ENCODE peak calls at places on chromosomes 3 and 15, in four cellular contexts. One of them, this sample, is unnamed.

GRCh38 chr15:94503293-94503692 is 271.9 kb downstream of the MCTP2 start:
- DNase-seq in AG09309: no peak
- DNase-seq in epithelial cell of esophagus: no peak
- DNase-seq in AG04449: no peak
- DNase-seq in this sample: no peak

GRCh38 chr3:54827766-54828165 is 100.1 kb downstream of the LRTM1 start:
- DNase-seq in AG09309: no peak
- DNase-seq in epithelial cell of esophagus: no peak
- DNase-seq in AG04449: no peak
- DNase-seq in this sample: no peak

GRCh38 chr3:9340450-9341009 is 22.3 kb upstream of the THUMPD3 start:
- DNase-seq in AG09309: peak; percentile 52
- DNase-seq in epithelial cell of esophagus: peak; percentile 64
- DNase-seq in AG04449: no peak
- DNase-seq in this sample: no peak

GRCh38 chr3:156674911-156675743 is 737 bp downstream of the TIPARP start:
- DNase-seq in AG09309: no peak
- DNase-seq in epithelial cell of esophagus: peak; percentile 36
- DNase-seq in AG04449: no peak
- DNase-seq in this sample: peak; percentile 72

GRCh38 chr3:130892759-130893239 is 1.1 kb upstream of the ATP2C1 start:
- DNase-seq in AG09309: peak; percentile 44
- DNase-seq in epithelial cell of esophagus: peak; percentile 87
- DNase-seq in AG04449: no peak
- DNase-seq in this sample: no peak

GRCh38 chr3:70264122-70264780 is 48.2 kb downstream of the MDFIC2 start:
- DNase-seq in AG09309: no peak
- DNase-seq in epithelial cell of esophagus: peak; percentile 74
- DNase-seq in AG04449: no peak
- DNase-seq in this sample: no peak

GRCh38 chr3:98596902-98597500 is 3.6 kb upstream of the CPOX start:
- DNase-seq in AG09309: no peak
- DNase-seq in epithelial cell of esophagus: peak; percentile 40
- DNase-seq in AG04449: no peak
- DNase-seq in this sample: no peak

GRCh38 chr3:45214061-45214680 is 11.9 kb downstream of the TMEM158 start:
- DNase-seq in AG09309: no peak
- DNase-seq in epithelial cell of esophagus: no peak
- DNase-seq in AG04449: no peak
- DNase-seq in this sample: no peak

GRCh38 chr3:38146504-38146903 is 8.0 kb downstream of the MYD88 start:
- DNase-seq in AG09309: no peak
- DNase-seq in epithelial cell of esophagus: no peak
- DNase-seq in AG04449: no peak
- DNase-seq in this sample: no peak

GRCh38 chr3:30538787-30539186 is 67.6 kb upstream of the TGFBR2 start:
- DNase-seq in AG09309: peak; percentile 67
- DNase-seq in epithelial cell of esophagus: peak; percentile 76
- DNase-seq in AG04449: peak; percentile 54
- DNase-seq in this sample: no peak

GRCh38 chr3:112639451-112640332 is 1.3 kb downstream of the CCDC80 start:
- DNase-seq in AG09309: no peak
- DNase-seq in epithelial cell of esophagus: no peak
- DNase-seq in AG04449: no peak
- DNase-seq in this sample: no peak

GRCh38 chr15:29570931-29571727 is 251.1 kb downstream of the TJP1 start:
- DNase-seq in AG09309: no peak
- DNase-seq in epithelial cell of esophagus: peak; percentile 36
- DNase-seq in AG04449: no peak
- DNase-seq in this sample: no peak

GRCh38 chr3:10557783-10558373 is 52.5 kb upstream of the ATP2B2 start:
- DNase-seq in AG09309: no peak
- DNase-seq in epithelial cell of esophagus: peak; percentile 62
- DNase-seq in AG04449: no peak
- DNase-seq in this sample: no peak

GRCh38 chr3:107524214-107525100 is 1.7 kb downstream of the BBX start:
- DNase-seq in AG09309: no peak
- DNase-seq in epithelial cell of esophagus: peak; percentile 47
- DNase-seq in AG04449: no peak
- DNase-seq in this sample: peak; percentile 58

GRCh38 chr3:173841334-173841733 is 443.8 kb downstream of the NLGN1 start:
- DNase-seq in AG09309: no peak
- DNase-seq in epithelial cell of esophagus: no peak
- DNase-seq in AG04449: no peak
- DNase-seq in this sample: no peak
- H3K4me3 ChIP-seq in AG09309: no peak overlapping the region
- H3K4me3 ChIP-seq in epithelial cell of esophagus: no peak overlapping the region
- H3K4me3 ChIP-seq in AG04449: no peak overlapping the region
- H3K4me3 ChIP-seq in this sample: no peak overlapping the region

GRCh38 chr3:177451940-177452484 is 254.7 kb upstream of the TBL1XR1 start:
- DNase-seq in AG09309: no peak
- DNase-seq in epithelial cell of esophagus: peak; percentile 79
- DNase-seq in AG04449: peak; percentile 44
- DNase-seq in this sample: no peak

GRCh38 chr3:177448987-177449975 is 252.0 kb upstream of the TBL1XR1 start:
- DNase-seq in AG09309: no peak
- DNase-seq in epithelial cell of esophagus: peak; percentile 100
- DNase-seq in AG04449: no peak
- DNase-seq in this sample: no peak

GRCh38 chr3:177452487-177452886 is 255.2 kb upstream of the TBL1XR1 start:
- DNase-seq in AG09309: no peak
- DNase-seq in epithelial cell of esophagus: peak; percentile 99
- DNase-seq in AG04449: no peak
- DNase-seq in this sample: no peak

GRCh38 chr3:177453087-177453844 is 256.0 kb upstream of the TBL1XR1 start:
- DNase-seq in AG09309: no peak
- DNase-seq in epithelial cell of esophagus: no peak
- DNase-seq in AG04449: no peak
- DNase-seq in this sample: no peak

DNA sequence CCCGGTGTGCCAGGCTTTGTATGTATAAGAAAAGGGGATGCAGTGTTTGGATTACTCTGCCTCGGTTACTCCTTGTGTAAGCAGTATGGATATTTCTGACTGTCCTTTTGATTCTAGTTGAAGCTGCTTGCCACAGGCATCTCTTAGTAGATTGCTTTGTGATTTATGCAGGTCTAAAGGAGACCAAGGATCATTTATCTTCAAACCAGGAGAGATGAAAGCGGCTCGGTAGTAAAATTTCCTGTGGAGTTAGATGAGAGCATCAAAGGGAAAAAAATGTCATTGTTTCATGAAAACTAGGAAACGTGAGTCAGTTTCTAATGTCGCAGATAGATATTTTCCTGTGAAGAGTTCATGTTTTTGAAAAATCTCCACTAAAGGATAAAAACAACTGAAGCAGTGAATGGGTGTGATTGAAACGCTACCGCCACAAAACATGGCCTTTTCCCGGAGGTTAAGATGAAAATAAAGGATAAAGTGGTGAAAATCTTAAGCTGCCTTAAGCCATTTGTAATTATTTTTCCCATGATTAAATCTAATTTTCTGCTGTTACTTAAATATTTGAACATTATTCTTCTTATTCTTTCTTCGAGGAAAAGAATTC is 254.1 kb upstream of the TBL1XR1 start:
- DNase-seq in AG09309: no peak
- DNase-seq in epithelial cell of esophagus: peak; percentile 16
- DNase-seq in AG04449: no peak
- DNase-seq in this sample: no peak
- H3K4me3 ChIP-seq in AG09309: no peak overlapping the region
- H3K4me3 ChIP-seq in epithelial cell of esophagus: no peak overlapping the region
- H3K4me3 ChIP-seq in AG04449: no peak overlapping the region
- H3K4me3 ChIP-seq in this sample: no peak overlapping the region

DNA sequence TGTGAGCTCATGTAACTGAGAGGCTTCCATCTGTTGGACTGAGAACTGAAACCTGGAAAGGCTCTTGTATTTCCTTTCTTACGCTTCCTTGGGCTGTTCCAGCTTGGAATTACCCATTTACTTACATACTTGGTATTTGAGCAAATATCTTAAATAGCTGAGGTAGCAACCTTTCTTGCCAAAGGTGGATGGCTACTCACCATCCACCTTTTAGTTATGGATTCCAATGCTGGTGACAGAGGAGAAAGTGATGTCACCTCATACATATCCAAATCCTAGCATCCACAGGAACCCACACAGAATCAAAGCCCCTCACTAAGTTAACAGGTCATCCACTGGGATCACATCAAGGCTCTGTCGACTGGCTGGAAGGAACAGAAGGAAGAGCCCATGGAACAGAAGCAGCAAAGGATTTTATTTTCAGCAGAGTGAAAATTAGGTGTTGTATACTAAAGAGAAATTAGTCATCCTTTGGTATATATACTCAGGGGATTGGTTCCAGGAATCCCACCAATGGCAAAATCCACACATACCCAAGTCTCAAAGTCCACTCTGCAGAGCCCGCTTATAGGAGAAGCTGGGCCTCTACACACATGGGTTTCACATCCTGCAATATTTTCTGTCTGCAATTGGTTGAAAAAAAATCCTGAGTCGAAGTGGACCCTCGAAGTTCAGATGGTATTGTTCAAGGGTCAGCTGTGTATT is 20.7 kb downstream of the VGLL4 start:
- DNase-seq in AG09309: no peak
- DNase-seq in epithelial cell of esophagus: no peak
- DNase-seq in AG04449: no peak
- DNase-seq in this sample: no peak
- H3K4me3 ChIP-seq in AG09309: no peak overlapping the region
- H3K4me3 ChIP-seq in epithelial cell of esophagus: no peak overlapping the region
- H3K4me3 ChIP-seq in AG04449: no peak overlapping the region
- H3K4me3 ChIP-seq in this sample: no peak overlapping the region

GRCh38 chr3:24137354-24137753 is 192.3 kb downstream of the NR1D2 start:
- DNase-seq in AG09309: no peak
- DNase-seq in epithelial cell of esophagus: no peak
- DNase-seq in AG04449: no peak
- DNase-seq in this sample: no peak

GRCh38 chr3:24136624-24137310 is 191.7 kb downstream of the NR1D2 start:
- DNase-seq in AG09309: no peak
- DNase-seq in epithelial cell of esophagus: no peak
- DNase-seq in AG04449: no peak
- DNase-seq in this sample: no peak

GRCh38 chr3:24139463-24140412 is 194.7 kb downstream of the NR1D2 start:
- DNase-seq in AG09309: no peak
- DNase-seq in epithelial cell of esophagus: no peak
- DNase-seq in AG04449: no peak
- DNase-seq in this sample: no peak

GRCh38 chr3:24138876-24139256 is 193.8 kb downstream of the NR1D2 start:
- DNase-seq in AG09309: no peak
- DNase-seq in epithelial cell of esophagus: no peak
- DNase-seq in AG04449: no peak
- DNase-seq in this sample: no peak

DNA sequence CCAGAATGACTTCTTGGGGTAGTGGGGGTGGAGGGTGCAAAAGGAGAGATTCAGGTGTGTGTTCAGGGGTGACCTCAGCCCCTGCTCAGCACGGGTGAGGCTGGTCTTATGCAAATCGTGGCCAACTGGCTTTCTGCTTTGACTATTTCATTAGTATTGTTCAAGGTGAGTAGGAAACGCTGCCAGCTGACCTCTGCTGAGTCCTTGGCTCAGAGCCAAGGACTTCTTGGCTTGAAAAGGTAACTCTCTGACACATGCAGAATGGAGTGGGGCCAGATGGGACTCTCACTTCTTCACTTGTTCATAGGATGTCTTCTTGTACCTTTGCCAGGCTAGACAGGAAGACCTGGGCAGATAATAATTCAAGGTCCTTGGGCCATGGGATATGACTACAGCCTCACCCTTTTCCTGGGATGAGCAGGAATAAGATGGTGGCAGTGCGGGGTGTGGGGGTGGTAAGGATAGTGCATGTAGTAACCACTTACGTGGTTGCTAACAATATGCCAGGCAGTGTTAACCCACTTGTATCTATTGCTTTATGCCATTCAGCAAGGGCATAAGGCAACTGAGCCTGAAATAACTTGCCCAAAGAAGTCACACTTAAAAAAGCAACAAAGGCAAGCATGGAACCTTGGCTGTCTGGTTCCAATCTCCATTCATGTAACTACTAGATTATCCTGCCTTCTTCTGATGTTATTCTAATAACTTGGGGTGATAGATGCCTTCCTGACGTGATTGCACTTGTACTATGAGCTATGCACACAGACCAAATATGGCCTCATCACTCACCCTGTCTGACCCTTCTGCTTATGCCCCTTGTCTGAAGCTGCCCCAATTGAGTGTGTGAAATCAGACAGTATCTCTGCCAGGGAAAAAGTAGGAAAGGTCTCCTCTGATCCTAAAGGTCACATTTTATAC is 193.1 kb downstream of the NR1D2 start:
- DNase-seq in AG09309: no peak
- DNase-seq in epithelial cell of esophagus: peak; percentile 76
- DNase-seq in AG04449: no peak
- DNase-seq in this sample: no peak
- H3K4me3 ChIP-seq in AG09309: no peak overlapping the region
- H3K4me3 ChIP-seq in epithelial cell of esophagus: no peak overlapping the region
- H3K4me3 ChIP-seq in AG04449: no peak overlapping the region
- H3K4me3 ChIP-seq in this sample: no peak overlapping the region

DNA sequence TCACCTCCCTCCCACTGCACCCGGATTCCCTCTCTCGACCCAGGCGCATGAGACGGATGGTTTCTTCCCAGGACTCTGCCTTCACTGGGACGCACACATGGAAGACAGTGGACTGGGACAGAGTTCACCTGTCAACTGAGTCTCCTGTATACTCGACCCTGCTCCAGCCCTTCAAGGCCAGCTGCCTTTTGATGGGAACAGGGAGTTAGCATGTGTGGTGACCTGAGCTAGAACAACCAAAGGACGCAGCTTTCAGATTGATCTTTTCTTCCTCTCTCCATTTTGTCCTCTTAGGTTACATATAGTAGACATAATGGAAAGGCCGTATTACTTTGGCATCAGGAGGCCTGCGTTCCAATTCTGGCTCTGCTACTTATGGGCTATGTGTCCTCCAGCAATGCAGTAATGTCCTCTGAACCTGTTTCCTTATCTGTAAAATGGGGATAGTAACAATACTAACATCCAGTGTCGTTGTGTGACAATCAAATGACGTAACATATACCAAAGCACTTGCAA is 94.1 kb downstream of the PEX5L start:
- DNase-seq in AG09309: no peak
- DNase-seq in epithelial cell of esophagus: no peak
- DNase-seq in AG04449: no peak
- DNase-seq in this sample: no peak
- H3K4me3 ChIP-seq in AG09309: no peak overlapping the region
- H3K4me3 ChIP-seq in epithelial cell of esophagus: peak overlapping the region; percentile 33
- H3K4me3 ChIP-seq in AG04449: peak overlapping the region; percentile 51
- H3K4me3 ChIP-seq in this sample: peak overlapping the region; percentile 23

GRCh38 chr15:67098768-67099282 is 33.4 kb downstream of the SMAD3 start:
- DNase-seq in AG09309: no peak
- DNase-seq in epithelial cell of esophagus: peak; percentile 41
- DNase-seq in AG04449: no peak
- DNase-seq in this sample: no peak
- H3K4me3 ChIP-seq in AG09309: peak overlapping the region; percentile 15
- H3K4me3 ChIP-seq in epithelial cell of esophagus: peak overlapping the region; percentile 63
- H3K4me3 ChIP-seq in AG04449: peak overlapping the region; percentile 40
- H3K4me3 ChIP-seq in this sample: peak overlapping the region; percentile 59

This sample was measured in psoas muscle.